ENCODE peak calls at places on chromosomes 3 and 15, in ten cellular contexts. One of them, this sample, is unnamed.

GRCh38 chr3:159130108-159130507 is 328.3 kb downstream of the MFSD1 start:
- DNase-seq in WERI-Rb-1: peak; percentile 14
- DNase-seq in substantia nigra: no peak
- DNase-seq in T47D: no peak
- DNase-seq in Panc1: peak; percentile 10
- DNase-seq in MG63: no peak
- DNase-seq in stimulated activated CD4-positive, alpha-beta T cell treated with anti-CD3 and anti-CD28 coated beads, Interleukin-1b, Interleukin-23, amount 100 ng/mL, for 24 hours: no peak
- DNase-seq in ovary: no peak
- DNase-seq in EL: no peak
- DNase-seq in NCI-H69: peak; percentile 7
- DNase-seq in this sample: no peak

GRCh38 chr3:116743062-116743461 is 33.5 kb downstream of the TUSC7 start:
- DNase-seq in WERI-Rb-1: no peak
- DNase-seq in substantia nigra: no peak
- DNase-seq in T47D: no peak
- DNase-seq in Panc1: no peak
- DNase-seq in MG63: no peak
- DNase-seq in stimulated activated CD4-positive, alpha-beta T cell treated with anti-CD3 and anti-CD28 coated beads, Interleukin-1b, Interleukin-23, amount 100 ng/mL, for 24 hours: no peak
- DNase-seq in ovary: no peak
- DNase-seq in EL: no peak
- DNase-seq in NCI-H69: no peak
- DNase-seq in this sample: no peak

GRCh38 chr3:125003369-125003853 is 52.4 kb downstream of the HEG1 start:
- DNase-seq in WERI-Rb-1: no peak
- DNase-seq in substantia nigra: no peak
- DNase-seq in T47D: no peak
- DNase-seq in Panc1: no peak
- DNase-seq in MG63: peak; percentile 96
- DNase-seq in stimulated activated CD4-positive, alpha-beta T cell treated with anti-CD3 and anti-CD28 coated beads, Interleukin-1b, Interleukin-23, amount 100 ng/mL, for 24 hours: no peak
- DNase-seq in ovary: peak; percentile 52
- DNase-seq in EL: peak; percentile 37
- DNase-seq in NCI-H69: no peak
- DNase-seq in this sample: no peak

GRCh38 chr3:16510620-16511319 is 2.7 kb downstream of the RFTN1 start:
- DNase-seq in WERI-Rb-1: no peak
- DNase-seq in substantia nigra: no peak
- DNase-seq in T47D: no peak
- DNase-seq in Panc1: no peak
- DNase-seq in MG63: no peak
- DNase-seq in stimulated activated CD4-positive, alpha-beta T cell treated with anti-CD3 and anti-CD28 coated beads, Interleukin-1b, Interleukin-23, amount 100 ng/mL, for 24 hours: no peak
- DNase-seq in ovary: no peak
- DNase-seq in EL: no peak
- DNase-seq in NCI-H69: no peak
- DNase-seq in this sample: no peak

GRCh38 chr3:69181592-69182211 is 59.3 kb upstream of the LMOD3 start:
- DNase-seq in WERI-Rb-1: no peak
- DNase-seq in substantia nigra: no peak
- DNase-seq in T47D: no peak
- DNase-seq in Panc1: no peak
- DNase-seq in MG63: peak; percentile 45
- DNase-seq in stimulated activated CD4-positive, alpha-beta T cell treated with anti-CD3 and anti-CD28 coated beads, Interleukin-1b, Interleukin-23, amount 100 ng/mL, for 24 hours: no peak
- DNase-seq in ovary: no peak
- DNase-seq in EL: peak; percentile 88
- DNase-seq in NCI-H69: no peak
- DNase-seq in this sample: no peak

GRCh38 chr3:124395165-124395564 is 335.1 kb upstream of the UMPS start:
- DNase-seq in WERI-Rb-1: no peak
- DNase-seq in substantia nigra: no peak
- DNase-seq in T47D: no peak
- DNase-seq in Panc1: no peak
- DNase-seq in MG63: no peak
- DNase-seq in stimulated activated CD4-positive, alpha-beta T cell treated with anti-CD3 and anti-CD28 coated beads, Interleukin-1b, Interleukin-23, amount 100 ng/mL, for 24 hours: no peak
- DNase-seq in ovary: no peak
- DNase-seq in EL: peak; percentile 5
- DNase-seq in NCI-H69: no peak
- DNase-seq in this sample: no peak

GRCh38 chr3:134333522-134334181 is 40.6 kb downstream of the AMOTL2 start:
- DNase-seq in WERI-Rb-1: peak; percentile 55
- DNase-seq in substantia nigra: no peak
- DNase-seq in T47D: no peak
- DNase-seq in Panc1: no peak
- DNase-seq in MG63: peak; percentile 98
- DNase-seq in stimulated activated CD4-positive, alpha-beta T cell treated with anti-CD3 and anti-CD28 coated beads, Interleukin-1b, Interleukin-23, amount 100 ng/mL, for 24 hours: no peak
- DNase-seq in ovary: no peak
- DNase-seq in EL: peak; percentile 95
- DNase-seq in NCI-H69: peak; percentile 34
- DNase-seq in this sample: no peak

GRCh38 chr3:55649554-55649953 is 162.4 kb upstream of the WNT5A start:
- DNase-seq in WERI-Rb-1: no peak
- DNase-seq in substantia nigra: no peak
- DNase-seq in T47D: no peak
- DNase-seq in Panc1: no peak
- DNase-seq in MG63: no peak
- DNase-seq in stimulated activated CD4-positive, alpha-beta T cell treated with anti-CD3 and anti-CD28 coated beads, Interleukin-1b, Interleukin-23, amount 100 ng/mL, for 24 hours: no peak
- DNase-seq in ovary: no peak
- DNase-seq in EL: no peak
- DNase-seq in NCI-H69: no peak
- DNase-seq in this sample: no peak

GRCh38 chr15:88057836-88058235 is 198.7 kb downstream of the NTRK3 start:
- DNase-seq in WERI-Rb-1: no peak
- DNase-seq in substantia nigra: no peak
- DNase-seq in T47D: no peak
- DNase-seq in Panc1: no peak
- DNase-seq in MG63: peak; percentile 23
- DNase-seq in stimulated activated CD4-positive, alpha-beta T cell treated with anti-CD3 and anti-CD28 coated beads, Interleukin-1b, Interleukin-23, amount 100 ng/mL, for 24 hours: no peak
- DNase-seq in ovary: no peak
- DNase-seq in EL: peak; percentile 48
- DNase-seq in NCI-H69: no peak
- DNase-seq in this sample: no peak

GRCh38 chr3:158105124-158105709 is 1.0 kb downstream of the SHOX2 start:
- DNase-seq in WERI-Rb-1: peak; percentile 50
- DNase-seq in substantia nigra: no peak
- DNase-seq in T47D: no peak
- DNase-seq in Panc1: no peak
- DNase-seq in MG63: peak; percentile 67
- DNase-seq in stimulated activated CD4-positive, alpha-beta T cell treated with anti-CD3 and anti-CD28 coated beads, Interleukin-1b, Interleukin-23, amount 100 ng/mL, for 24 hours: no peak
- DNase-seq in ovary: no peak
- DNase-seq in EL: peak; percentile 65
- DNase-seq in NCI-H69: peak; percentile 73
- DNase-seq in this sample: no peak

GRCh38 chr3:49673715-49674490 is at the start of gene APEH:
- DNase-seq in WERI-Rb-1: peak; percentile 99
- DNase-seq in substantia nigra: no peak
- DNase-seq in T47D: peak; percentile 89
- DNase-seq in Panc1: peak; percentile 67
- DNase-seq in MG63: peak; percentile 93
- DNase-seq in stimulated activated CD4-positive, alpha-beta T cell treated with anti-CD3 and anti-CD28 coated beads, Interleukin-1b, Interleukin-23, amount 100 ng/mL, for 24 hours: peak; percentile 97
- DNase-seq in ovary: peak; percentile 95
- DNase-seq in EL: peak; percentile 99
- DNase-seq in NCI-H69: no peak
- DNase-seq in this sample: peak; percentile 95

GRCh38 chr3:181700168-181701087 is 11.3 kb upstream of the SOX2 start:
- DNase-seq in WERI-Rb-1: peak; percentile 71
- DNase-seq in substantia nigra: peak; percentile 40
- DNase-seq in T47D: peak; percentile 92
- DNase-seq in Panc1: peak; percentile 64
- DNase-seq in MG63: peak; percentile 59
- DNase-seq in stimulated activated CD4-positive, alpha-beta T cell treated with anti-CD3 and anti-CD28 coated beads, Interleukin-1b, Interleukin-23, amount 100 ng/mL, for 24 hours: no peak
- DNase-seq in ovary: peak; percentile 46
- DNase-seq in EL: peak; percentile 55
- DNase-seq in NCI-H69: peak; percentile 93
- DNase-seq in this sample: no peak

GRCh38 chr3:63325386-63325785 is 47.3 kb downstream of the SYNPR start:
- DNase-seq in WERI-Rb-1: no peak
- DNase-seq in substantia nigra: no peak
- DNase-seq in T47D: no peak
- DNase-seq in Panc1: no peak
- DNase-seq in MG63: no peak
- DNase-seq in stimulated activated CD4-positive, alpha-beta T cell treated with anti-CD3 and anti-CD28 coated beads, Interleukin-1b, Interleukin-23, amount 100 ng/mL, for 24 hours: no peak
- DNase-seq in ovary: no peak
- DNase-seq in EL: no peak
- DNase-seq in NCI-H69: no peak
- DNase-seq in this sample: no peak

GRCh38 chr15:63212050-63212973 is 22.9 kb downstream of the RAB8B start:
- DNase-seq in WERI-Rb-1: no peak
- DNase-seq in substantia nigra: no peak
- DNase-seq in T47D: no peak
- DNase-seq in Panc1: no peak
- DNase-seq in MG63: no peak
- DNase-seq in stimulated activated CD4-positive, alpha-beta T cell treated with anti-CD3 and anti-CD28 coated beads, Interleukin-1b, Interleukin-23, amount 100 ng/mL, for 24 hours: no peak
- DNase-seq in ovary: no peak
- DNase-seq in EL: peak; percentile 72
- DNase-seq in NCI-H69: no peak
- DNase-seq in this sample: no peak

GRCh38 chr3:10707089-10707983 is 108.7 kb upstream of the SLC6A11 start:
- DNase-seq in WERI-Rb-1: no peak
- DNase-seq in substantia nigra: no peak
- DNase-seq in T47D: no peak
- DNase-seq in Panc1: no peak
- DNase-seq in MG63: no peak
- DNase-seq in stimulated activated CD4-positive, alpha-beta T cell treated with anti-CD3 and anti-CD28 coated beads, Interleukin-1b, Interleukin-23, amount 100 ng/mL, for 24 hours: no peak
- DNase-seq in ovary: no peak
- DNase-seq in EL: no peak
- DNase-seq in NCI-H69: no peak
- DNase-seq in this sample: no peak

GRCh38 chr3:72820405-72820804 is 27.8 kb downstream of the SHQ1 start:
- DNase-seq in WERI-Rb-1: no peak
- DNase-seq in substantia nigra: no peak
- DNase-seq in T47D: no peak
- DNase-seq in Panc1: no peak
- DNase-seq in MG63: peak; percentile 38
- DNase-seq in stimulated activated CD4-positive, alpha-beta T cell treated with anti-CD3 and anti-CD28 coated beads, Interleukin-1b, Interleukin-23, amount 100 ng/mL, for 24 hours: no peak
- DNase-seq in ovary: no peak
- DNase-seq in EL: peak; percentile 52
- DNase-seq in NCI-H69: peak; percentile 58
- DNase-seq in this sample: no peak

GRCh38 chr3:153958635-153959320 is 162.4 kb upstream of the ARHGEF26 start:
- DNase-seq in WERI-Rb-1: no peak
- DNase-seq in substantia nigra: no peak
- DNase-seq in T47D: no peak
- DNase-seq in Panc1: no peak
- DNase-seq in MG63: no peak
- DNase-seq in stimulated activated CD4-positive, alpha-beta T cell treated with anti-CD3 and anti-CD28 coated beads, Interleukin-1b, Interleukin-23, amount 100 ng/mL, for 24 hours: no peak
- DNase-seq in ovary: no peak
- DNase-seq in EL: no peak
- DNase-seq in NCI-H69: no peak
- DNase-seq in this sample: no peak

GRCh38 chr3:171267089-171267488 is 193.1 kb downstream of the TNIK start:
- DNase-seq in WERI-Rb-1: no peak
- DNase-seq in substantia nigra: no peak
- DNase-seq in T47D: no peak
- DNase-seq in Panc1: no peak
- DNase-seq in MG63: no peak
- DNase-seq in stimulated activated CD4-positive, alpha-beta T cell treated with anti-CD3 and anti-CD28 coated beads, Interleukin-1b, Interleukin-23, amount 100 ng/mL, for 24 hours: no peak
- DNase-seq in ovary: no peak
- DNase-seq in EL: no peak
- DNase-seq in NCI-H69: no peak
- DNase-seq in this sample: no peak